ENCODE peak calls at places on chromosome 10, in six cellular contexts. One of them, this sample, is unnamed.

GRCh38 chr10:122510326-122510725 is 49.0 kb downstream of the HTRA1 start:
- DNase-seq in LNCaP clone FGC: no peak
- DNase-seq in kidney epithelial cell: no peak
- DNase-seq in endothelial cell: no peak
- DNase-seq in astrocyte of the spinal cord: peak
- DNase-seq in lower leg skin: no peak
- DNase-seq in this sample: no peak

GRCh38 chr10:73576178-73576889 is 14.8 kb downstream of the USP54 start:
- DNase-seq in kidney epithelial cell: no peak
- DNase-seq in astrocyte of the spinal cord: peak
- DNase-seq in endothelial cell: no peak
- DNase-seq in lower leg skin: no peak
- DNase-seq in LNCaP clone FGC: peak
- DNase-seq in this sample: peak

GRCh38 chr10:58017719-58018367 is 249.9 kb downstream of the IPMK start:
- DNase-seq in kidney epithelial cell: peak
- DNase-seq in lower leg skin: no peak
- DNase-seq in endothelial cell: no peak
- DNase-seq in astrocyte of the spinal cord: peak
- DNase-seq in LNCaP clone FGC: no peak
- DNase-seq in this sample: peak

GRCh38 chr10:15321431-15322321 is 49.4 kb downstream of the FAM171A1 start:
- DNase-seq in LNCaP clone FGC: no peak
- DNase-seq in astrocyte of the spinal cord: peak
- DNase-seq in endothelial cell: no peak
- DNase-seq in lower leg skin: peak
- DNase-seq in kidney epithelial cell: no peak
- DNase-seq in this sample: peak

GRCh38 chr10:103835121-103836045 is 20.0 kb downstream of the SH3PXD2A start:
- DNase-seq in endothelial cell: no peak
- DNase-seq in kidney epithelial cell: no peak
- DNase-seq in astrocyte of the spinal cord: peak
- DNase-seq in LNCaP clone FGC: no peak
- DNase-seq in lower leg skin: peak
- DNase-seq in this sample: peak

GRCh38 chr10:50927522-50928189 is 42.2 kb upstream of the A1CF start:
- DNase-seq in kidney epithelial cell: no peak
- DNase-seq in endothelial cell: no peak
- DNase-seq in lower leg skin: no peak
- DNase-seq in astrocyte of the spinal cord: no peak
- DNase-seq in LNCaP clone FGC: no peak
- DNase-seq in this sample: no peak

GRCh38 chr10:60511823-60512222 is 122.1 kb upstream of the ANK3 start:
- DNase-seq in kidney epithelial cell: no peak
- DNase-seq in LNCaP clone FGC: no peak
- DNase-seq in astrocyte of the spinal cord: no peak
- DNase-seq in endothelial cell: no peak
- DNase-seq in lower leg skin: no peak
- DNase-seq in this sample: no peak

GRCh38 chr10:101139421-101139911 is 8.4 kb downstream of the TLX1 start:
- DNase-seq in LNCaP clone FGC: no peak
- DNase-seq in astrocyte of the spinal cord: no peak
- DNase-seq in kidney epithelial cell: no peak
- DNase-seq in endothelial cell: peak
- DNase-seq in lower leg skin: no peak
- DNase-seq in this sample: peak

GRCh38 chr10:12719365-12719764 is 282.1 kb downstream of the CCDC3 start:
- DNase-seq in LNCaP clone FGC: no peak
- DNase-seq in endothelial cell: no peak
- DNase-seq in astrocyte of the spinal cord: no peak
- DNase-seq in kidney epithelial cell: no peak
- DNase-seq in lower leg skin: no peak
- DNase-seq in this sample: peak

GRCh38 chr10:71319042-71319799 is at the start of gene SLC29A3:
- DNase-seq in lower leg skin: peak
- DNase-seq in astrocyte of the spinal cord: peak
- DNase-seq in LNCaP clone FGC: peak
- DNase-seq in kidney epithelial cell: no peak
- DNase-seq in endothelial cell: peak
- DNase-seq in this sample: peak

GRCh38 chr10:119535310-119535709 is 7.2 kb downstream of the RGS10 start:
- DNase-seq in astrocyte of the spinal cord: no peak
- DNase-seq in endothelial cell: no peak
- DNase-seq in lower leg skin: no peak
- DNase-seq in kidney epithelial cell: no peak
- DNase-seq in LNCaP clone FGC: no peak
- DNase-seq in this sample: peak

GRCh38 chr10:123149162-123149567 is 1.2 kb downstream of the HMX2 start:
- DNase-seq in LNCaP clone FGC: no peak
- DNase-seq in endothelial cell: no peak
- DNase-seq in astrocyte of the spinal cord: no peak
- DNase-seq in lower leg skin: no peak
- DNase-seq in kidney epithelial cell: no peak
- DNase-seq in this sample: no peak

DNA sequence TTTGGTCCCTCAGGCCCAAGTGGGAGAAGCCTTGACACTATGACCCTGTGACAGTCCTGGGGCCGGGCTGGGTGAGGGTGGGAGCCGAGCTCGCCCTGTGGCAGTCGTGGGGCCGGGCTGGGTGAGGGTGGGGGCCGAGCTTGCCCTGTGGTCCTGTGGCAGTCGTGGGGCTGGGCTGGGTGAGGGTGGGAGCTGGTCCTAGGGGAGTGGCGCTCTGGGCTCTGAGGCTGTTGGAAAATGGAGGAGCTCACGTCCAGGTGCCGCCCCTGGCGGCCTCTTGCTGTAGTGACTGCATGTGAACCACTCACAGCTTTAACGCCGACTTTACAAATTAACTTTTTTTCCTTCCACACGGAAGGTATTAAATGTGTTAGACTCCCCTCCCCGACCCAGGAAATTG is 312.6 kb downstream of the WDR37 start:
- DNase-seq in astrocyte of the spinal cord: no peak
- DNase-seq in LNCaP clone FGC: no peak
- DNase-seq in endothelial cell: peak
- DNase-seq in lower leg skin: peak
- DNase-seq in kidney epithelial cell: no peak
- DNase-seq in this sample: no peak
- TF ChIP-seq CTCF in astrocyte of the spinal cord: no peak
- TF ChIP-seq CTCF in LNCaP clone FGC: peak
- TF ChIP-seq CTCF in endothelial cell: peak
- TF ChIP-seq CTCF in lower leg skin: no peak
- TF ChIP-seq CTCF in kidney epithelial cell: no peak
- TF ChIP-seq CTCF in this sample: no peak

DNA sequence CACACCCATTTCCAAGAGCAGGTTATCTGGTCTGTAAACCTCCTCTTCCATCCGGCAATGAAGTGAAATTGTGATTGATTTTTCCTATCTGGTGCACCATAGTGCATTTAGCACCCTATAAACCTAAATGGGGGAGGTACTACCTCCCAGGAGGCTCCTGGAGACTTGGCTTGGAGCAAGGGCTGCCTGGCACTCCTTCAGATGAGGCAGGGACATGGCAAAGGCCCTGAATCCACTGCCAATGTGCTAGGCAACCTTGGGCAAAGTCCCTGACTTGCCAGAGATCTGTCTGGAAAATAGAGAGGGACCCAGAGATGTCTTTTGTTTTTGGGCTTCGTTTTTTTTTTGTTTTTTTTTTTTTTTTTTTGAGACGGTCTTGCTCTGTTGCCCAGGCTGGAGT is 6.7 kb upstream of the GRID1 start:
- DNase-seq in astrocyte of the spinal cord: no peak
- DNase-seq in kidney epithelial cell: no peak
- DNase-seq in lower leg skin: no peak
- DNase-seq in LNCaP clone FGC: no peak
- DNase-seq in endothelial cell: no peak
- DNase-seq in this sample: no peak
- TF ChIP-seq CTCF in astrocyte of the spinal cord: no peak
- TF ChIP-seq CTCF in kidney epithelial cell: no peak
- TF ChIP-seq CTCF in lower leg skin: no peak
- TF ChIP-seq CTCF in LNCaP clone FGC: no peak
- TF ChIP-seq CTCF in endothelial cell: no peak
- TF ChIP-seq CTCF in this sample: no peak

DNA sequence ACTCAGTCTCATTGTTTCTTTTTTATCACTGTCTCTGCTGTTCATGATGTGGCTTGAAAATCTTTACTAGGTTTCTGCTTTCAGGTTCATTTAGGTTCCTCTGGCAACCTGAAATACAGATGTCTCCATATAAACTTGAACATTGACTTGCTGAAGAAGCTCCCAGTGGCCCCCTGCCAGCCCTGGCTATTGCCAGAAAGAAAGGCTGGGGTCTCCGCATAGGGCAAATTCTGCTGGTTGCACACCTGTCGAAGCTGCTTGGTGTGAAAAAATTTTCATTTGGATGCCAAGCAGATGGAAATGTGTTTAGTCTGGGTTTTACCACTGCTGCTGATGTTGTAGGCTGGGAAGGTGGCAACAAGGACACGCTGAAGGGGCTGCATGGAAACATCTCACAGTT is 826.7 kb upstream of the GHITM start:
- DNase-seq in kidney epithelial cell: no peak
- DNase-seq in LNCaP clone FGC: no peak
- DNase-seq in lower leg skin: no peak
- DNase-seq in endothelial cell: no peak
- DNase-seq in astrocyte of the spinal cord: no peak
- DNase-seq in this sample: no peak
- TF ChIP-seq CTCF in kidney epithelial cell: no peak
- TF ChIP-seq CTCF in LNCaP clone FGC: no peak
- TF ChIP-seq CTCF in lower leg skin: no peak
- TF ChIP-seq CTCF in endothelial cell: no peak
- TF ChIP-seq CTCF in astrocyte of the spinal cord: no peak
- TF ChIP-seq CTCF in this sample: no peak

GRCh38 chr10:47165711-47166404 is 134.1 kb upstream of the GDF10 start:
- DNase-seq in endothelial cell: no peak
- DNase-seq in kidney epithelial cell: no peak
- DNase-seq in astrocyte of the spinal cord: peak
- DNase-seq in lower leg skin: peak
- DNase-seq in LNCaP clone FGC: no peak
- DNase-seq in this sample: peak
- TF ChIP-seq CTCF in endothelial cell: no peak
- TF ChIP-seq CTCF in kidney epithelial cell: no peak
- TF ChIP-seq CTCF in astrocyte of the spinal cord: no peak
- TF ChIP-seq CTCF in lower leg skin: no peak
- TF ChIP-seq CTCF in LNCaP clone FGC: no peak
- TF ChIP-seq CTCF in this sample: no peak

GRCh38 chr10:116007256-116007891 is 265.6 kb downstream of the GFRA1 start:
- DNase-seq in endothelial cell: no peak
- DNase-seq in astrocyte of the spinal cord: no peak
- DNase-seq in kidney epithelial cell: no peak
- DNase-seq in LNCaP clone FGC: no peak
- DNase-seq in lower leg skin: no peak
- DNase-seq in this sample: no peak
- TF ChIP-seq CTCF in endothelial cell: no peak
- TF ChIP-seq CTCF in astrocyte of the spinal cord: no peak
- TF ChIP-seq CTCF in kidney epithelial cell: no peak
- TF ChIP-seq CTCF in LNCaP clone FGC: no peak
- TF ChIP-seq CTCF in lower leg skin: no peak
- TF ChIP-seq CTCF in this sample: no peak

GRCh38 chr10:44811072-44811471 is 100.1 kb upstream of the TMEM72 start:
- DNase-seq in lower leg skin: no peak
- DNase-seq in endothelial cell: no peak
- DNase-seq in astrocyte of the spinal cord: no peak
- DNase-seq in kidney epithelial cell: no peak
- DNase-seq in LNCaP clone FGC: no peak
- DNase-seq in this sample: no peak
- TF ChIP-seq CTCF in lower leg skin: no peak
- TF ChIP-seq CTCF in endothelial cell: no peak
- TF ChIP-seq CTCF in astrocyte of the spinal cord: no peak
- TF ChIP-seq CTCF in kidney epithelial cell: no peak
- TF ChIP-seq CTCF in LNCaP clone FGC: no peak
- TF ChIP-seq CTCF in this sample: no peak

DNA sequence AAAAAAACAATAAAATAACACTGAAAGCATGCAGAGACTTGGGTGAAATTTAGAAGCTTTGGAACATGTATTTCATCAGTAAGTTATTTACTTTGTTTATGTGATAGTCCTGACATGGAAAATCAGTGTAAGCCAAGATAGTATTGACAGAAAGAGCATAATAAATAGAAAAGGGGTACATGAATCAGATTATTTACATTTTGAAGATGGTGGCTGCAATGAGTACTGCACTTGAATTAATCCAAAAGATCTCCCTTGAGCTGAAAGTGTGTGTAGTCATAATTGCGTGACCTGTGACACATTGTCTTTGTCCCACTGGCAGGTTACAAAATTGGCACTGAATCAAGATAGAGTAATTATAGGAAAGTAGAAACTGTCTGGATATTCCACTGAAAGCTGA is 562.9 kb downstream of the GFRA1 start:
- DNase-seq in kidney epithelial cell: no peak
- DNase-seq in endothelial cell: no peak
- DNase-seq in astrocyte of the spinal cord: no peak
- DNase-seq in lower leg skin: no peak
- DNase-seq in LNCaP clone FGC: no peak
- DNase-seq in this sample: no peak
- TF ChIP-seq CTCF in kidney epithelial cell: no peak
- TF ChIP-seq CTCF in endothelial cell: peak
- TF ChIP-seq CTCF in astrocyte of the spinal cord: no peak
- TF ChIP-seq CTCF in lower leg skin: no peak
- TF ChIP-seq CTCF in LNCaP clone FGC: no peak
- TF ChIP-seq CTCF in this sample: no peak

GRCh38 chr10:133280391-133281059 is 3.9 kb upstream of the ADAM8 start:
- DNase-seq in endothelial cell: no peak
- DNase-seq in LNCaP clone FGC: no peak
- DNase-seq in astrocyte of the spinal cord: no peak
- DNase-seq in lower leg skin: no peak
- DNase-seq in kidney epithelial cell: no peak
- DNase-seq in this sample: no peak

GRCh38 chr10:133279961-133280283 is 3.3 kb upstream of the ADAM8 start:
- DNase-seq in lower leg skin: no peak
- DNase-seq in LNCaP clone FGC: no peak
- DNase-seq in kidney epithelial cell: no peak
- DNase-seq in astrocyte of the spinal cord: no peak
- DNase-seq in endothelial cell: no peak
- DNase-seq in this sample: no peak

GRCh38 chr10:133281628-133282372 is 5.1 kb upstream of the ADAM8 start:
- DNase-seq in endothelial cell: no peak
- DNase-seq in LNCaP clone FGC: no peak
- DNase-seq in kidney epithelial cell: no peak
- DNase-seq in astrocyte of the spinal cord: no peak
- DNase-seq in lower leg skin: no peak
- DNase-seq in this sample: no peak

GRCh38 chr10:133279266-133279960 is 2.7 kb upstream of the ADAM8 start:
- DNase-seq in lower leg skin: no peak
- DNase-seq in LNCaP clone FGC: no peak
- DNase-seq in kidney epithelial cell: no peak
- DNase-seq in endothelial cell: no peak
- DNase-seq in astrocyte of the spinal cord: no peak
- DNase-seq in this sample: no peak

GRCh38 chr10:133281084-133281483 is 4.4 kb upstream of the ADAM8 start:
- DNase-seq in lower leg skin: no peak
- DNase-seq in astrocyte of the spinal cord: no peak
- DNase-seq in kidney epithelial cell: no peak
- DNase-seq in LNCaP clone FGC: no peak
- DNase-seq in endothelial cell: no peak
- DNase-seq in this sample: no peak
- TF ChIP-seq CTCF in lower leg skin: no peak
- TF ChIP-seq CTCF in astrocyte of the spinal cord: no peak
- TF ChIP-seq CTCF in kidney epithelial cell: no peak
- TF ChIP-seq CTCF in LNCaP clone FGC: no peak
- TF ChIP-seq CTCF in endothelial cell: no peak
- TF ChIP-seq CTCF in this sample: no peak

This sample was measured in fibroblast of mammary gland.